ENCODE peak calls at places on chromosomes 13 and 19, in nine cellular contexts. G, O, E, W, Y, A, L, X and H are unnamed samples.

GRCh38 chr19:53055117-53055516 is 10.6 kb downstream of the ERVV-2 start:
- DNase-seq in G (no peak), A (no peak), O (no peak), E (peak; percentile 21), Y (no peak), X (peak; percentile 44), L (no peak), W (no peak), H (no peak)

GRCh38 chr19:57664269-57665127 is 4.2 kb upstream of the ZSCAN4 start:
- DNase-seq in E (peak; percentile 31), A (peak; percentile 79), O (peak; percentile 65), X (peak; percentile 38), Y (no peak), W (peak; percentile 66), G (peak; percentile 3), L (no peak), H (peak; percentile 44)

GRCh38 chr19:50979758-50980157 is 4.0 kb downstream of the KLK7 start:
- DNase-seq in Y (no peak), X (no peak), G (no peak), E (no peak), A (peak; percentile 25), O (no peak), L (no peak), W (no peak), H (no peak)

GRCh38 chr13:26721251-26721939 is 39.2 kb downstream of the GPR12 start:
- DNase-seq in O (no peak), X (no peak), G (no peak), A (no peak), W (no peak), E (no peak), L (peak; percentile 20), Y (peak; percentile 55), H (no peak)

GRCh38 chr19:47389150-47389556 is 30.2 kb downstream of the MEIS3 start:
- DNase-seq in X (peak; percentile 40), W (peak; percentile 29), A (no peak), Y (no peak), L (no peak), O (no peak), E (no peak), G (no peak), H (no peak)

GRCh38 chr19:6753178-6754031 is 13.8 kb downstream of the SH2D3A start:
- DNase-seq in E (peak; percentile 15), A (peak; percentile 93), W (peak; percentile 72), X (no peak), Y (peak; percentile 86), L (peak; percentile 91), G (no peak), O (peak; percentile 97), H (no peak)

GRCh38 chr13:62293081-62293480 is 877.4 kb upstream of the PCDH20 start:
- DNase-seq in G (no peak), E (peak; percentile 23), Y (no peak), L (no peak), O (no peak), X (no peak), W (peak; percentile 3), A (no peak), H (no peak)

GRCh38 chr13:57569981-57570380 is 61.6 kb upstream of the PCDH17 start:
- DNase-seq in W (no peak), A (no peak), X (no peak), Y (no peak), E (no peak), G (no peak), O (no peak), L (no peak), H (no peak)

GRCh38 chr19:12666305-12667048 is at the start of the genes MAN2B1 and WDR83:
- DNase-seq in G (no peak), O (peak; percentile 80), A (peak; percentile 91), L (peak; percentile 89), E (peak; percentile 52), X (peak; percentile 65), W (peak; percentile 48), Y (no peak), H (peak; percentile 83)

GRCh38 chr19:35045667-35046300 is 4.3 kb downstream of the HPN start:
- DNase-seq in A (no peak), G (no peak), Y (no peak), E (peak; percentile 28), O (no peak), X (peak; percentile 46), L (no peak), W (peak; percentile 32), H (no peak)

GRCh38 chr13:33543631-33544030 is 258.1 kb upstream of the STARD13 start:
- DNase-seq in W (peak; percentile 14), E (no peak), X (no peak), L (no peak), Y (no peak), O (peak; percentile 5), G (no peak), A (no peak), H (no peak)

GRCh38 chr19:47863514-47863936 is 4.5 kb downstream of the TPRX2 start:
- DNase-seq in W (peak; percentile 69), L (peak; percentile 51), A (peak; percentile 97), O (peak; percentile 94), Y (peak; percentile 77), G (no peak), X (peak; percentile 56), E (peak; percentile 55), H (peak; percentile 54)

GRCh38 chr19:18223860-18224524 is 2.2 kb downstream of the PDE4C start:
- DNase-seq in O (peak; percentile 79), W (no peak), G (no peak), A (peak; percentile 83), X (peak; percentile 47), Y (no peak), E (no peak), L (peak; percentile 74), H (no peak)

GRCh38 chr13:76852991-76853390 is 33.2 kb downstream of the KCTD12 start:
- DNase-seq in Y (no peak), O (no peak), W (peak; percentile 74), L (no peak), X (no peak), E (peak; percentile 59), G (no peak), A (no peak), H (no peak)

GRCh38 chr13:110354715-110355473 is 47.8 kb downstream of the COL4A2 start:
- DNase-seq in G (no peak), E (no peak), Y (no peak), O (no peak), W (no peak), X (no peak), L (peak; percentile 36), A (no peak), H (no peak)

DNA sequence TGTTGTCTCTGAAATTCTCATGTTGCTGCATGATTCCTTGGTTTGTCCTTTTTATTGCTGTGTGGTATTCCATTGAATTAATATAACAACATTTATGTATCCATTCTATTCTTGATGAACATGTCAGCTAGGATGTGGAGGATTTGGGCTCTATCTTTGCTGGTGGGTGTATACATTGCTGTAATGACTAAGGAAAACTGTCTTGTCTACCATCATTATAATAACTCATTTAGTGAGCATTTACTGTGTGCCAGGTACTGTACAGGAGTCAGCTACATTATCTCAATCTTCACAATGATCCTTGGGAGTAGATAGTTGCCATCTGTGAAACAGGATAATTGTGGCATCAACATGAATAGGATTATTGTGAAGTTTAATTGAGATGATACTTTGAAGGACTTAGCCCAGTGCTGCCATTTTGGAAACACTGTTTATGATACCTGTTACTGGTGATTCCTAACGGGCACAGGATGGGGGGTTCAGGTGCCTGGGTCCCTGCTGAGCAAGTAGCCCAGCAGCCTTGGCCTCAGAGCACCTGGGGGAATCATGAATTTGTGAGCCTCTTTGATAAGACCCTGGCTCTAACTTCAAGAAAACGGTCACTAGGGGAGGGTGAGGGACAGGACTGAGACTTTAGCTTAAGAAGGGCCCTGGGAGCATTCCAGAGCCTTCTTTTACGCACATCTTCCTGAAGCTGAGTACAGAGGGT is 1.8 kb upstream of the CCNE1 start:
- DNase-seq in X (no peak), E (no peak), L (no peak), Y (no peak), W (no peak), G (no peak), A (peak; percentile 23), O (no peak), H (no peak)
- H3K4me3 ChIP-seq in X (no peak overlapping the region), E (no peak overlapping the region), L (no peak overlapping the region), Y (no peak overlapping the region), W (no peak overlapping the region), G (no peak overlapping the region), A (no peak overlapping the region), O (no peak overlapping the region), H (no peak overlapping the region)

GRCh38 chr13:100130930-100131511 is 42.1 kb downstream of the PCCA start:
- DNase-seq in O (no peak), G (no peak), W (peak; percentile 67), Y (no peak), X (no peak), E (no peak), A (no peak), L (no peak), H (no peak)
- H3K4me3 ChIP-seq in O (no peak overlapping the region), G (no peak overlapping the region), W (no peak overlapping the region), Y (no peak overlapping the region), X (no peak overlapping the region), E (no peak overlapping the region), A (no peak overlapping the region), L (no peak overlapping the region), H (no peak overlapping the region)

GRCh38 chr13:30408319-30409101 is 13.8 kb upstream of the UBE2L5 start:
- DNase-seq in E (peak; percentile 79), O (peak; percentile 96), L (peak; percentile 95), Y (peak; percentile 96), G (no peak), A (peak; percentile 99), W (peak; percentile 91), X (peak; percentile 75), H (peak; percentile 67)
- H3K4me3 ChIP-seq in E (peak overlapping the region; percentile 27), O (peak overlapping the region; percentile 19), L (peak overlapping the region; percentile 15), Y (peak overlapping the region; percentile 64), G (peak overlapping the region; percentile 7), A (no peak overlapping the region), W (peak overlapping the region; percentile 18), X (peak overlapping the region; percentile 37), H (no peak overlapping the region)

GRCh38 chr19:10753305-10753704 is 35.4 kb downstream of the DNM2 start:
- DNase-seq in X (no peak), W (no peak), A (no peak), G (no peak), L (no peak), O (no peak), E (no peak), Y (no peak), H (no peak)

GRCh38 chr19:10756371-10756770 is 38.5 kb downstream of the DNM2 start:
- DNase-seq in Y (no peak), A (no peak), G (no peak), W (no peak), O (no peak), X (no peak), L (no peak), E (no peak), H (no peak)

GRCh38 chr19:10760268-10760944 is 42.5 kb downstream of the DNM2 start:
- DNase-seq in W (no peak), A (no peak), E (no peak), Y (no peak), G (no peak), L (peak; percentile 49), X (peak; percentile 82), O (peak; percentile 19), H (no peak)

GRCh38 chr19:10758978-10759377 is 41.1 kb downstream of the DNM2 start:
- DNase-seq in O (no peak), L (no peak), A (no peak), W (no peak), E (no peak), Y (no peak), X (no peak), G (no peak), H (no peak)

DNA sequence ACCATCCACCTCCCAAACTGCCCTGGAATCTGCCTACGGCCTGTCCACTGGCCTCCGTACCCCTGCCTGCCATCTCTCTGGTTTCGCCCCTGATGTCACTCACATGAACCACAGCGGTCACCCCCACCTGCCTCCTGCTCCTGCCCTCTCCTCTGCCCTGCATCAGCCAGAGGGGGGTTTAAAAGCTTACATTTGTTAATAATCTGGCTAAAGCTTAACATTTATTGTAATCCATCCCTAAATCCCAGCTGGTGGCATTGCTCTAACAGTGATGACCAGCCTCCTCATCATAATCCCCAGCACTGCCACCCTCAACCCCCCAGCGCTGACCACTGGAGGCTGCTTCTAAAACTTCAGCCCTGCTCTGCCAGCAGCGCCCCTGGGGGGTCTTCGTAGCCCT is 38.9 kb downstream of the DNM2 start:
- DNase-seq in G (no peak), O (no peak), W (no peak), L (no peak), Y (no peak), X (no peak), E (no peak), A (no peak), H (no peak)
- H3K4me3 ChIP-seq in G (no peak overlapping the region), O (no peak overlapping the region), W (no peak overlapping the region), L (no peak overlapping the region), Y (no peak overlapping the region), X (no peak overlapping the region), E (no peak overlapping the region), A (no peak overlapping the region), H (no peak overlapping the region)